ENCODE peak calls at places on chromosomes 6 and 20, in seven cellular contexts. N is lower lobe of right lung; O is naive thymus-derived CD8-positive, alpha-beta T cell; U is fibroblast of lung; W is SK-MEL-5; B is left lung; C is naive thymus-derived CD4-positive, alpha-beta T cell. A is an unnamed sample.

GRCh38 chr6:13914346-13914745 is 10.4 kb upstream of the RNF182 start:
- DNase-seq in B (no peak), C (no peak), N (no peak), O (no peak), U (peak; percentile 48), W (no peak), A (no peak)

GRCh38 chr6:143279385-143279784 is 171.1 kb downstream of the ADAT2 start:
- DNase-seq in W (peak; percentile 4), B (no peak), U (peak; percentile 15), O (no peak), N (no peak), C (no peak), A (peak; percentile 14)

GRCh38 chr20:63740070-63740500 is 509 bp downstream of the SLC2A4RG start:
- DNase-seq in N (peak; percentile 68), U (peak; percentile 37), W (no peak), C (peak; percentile 63), O (peak; percentile 79), B (no peak), A (peak; percentile 50)

GRCh38 chr6:107466062-107466461 is 6.7 kb upstream of the PDSS2 start:
- DNase-seq in C (no peak), U (no peak), O (no peak), N (no peak), W (no peak), B (no peak), A (no peak)

GRCh38 chr20:32365560-32365959 is 7.4 kb downstream of the ASXL1 start:
- DNase-seq in O (no peak), N (no peak), C (no peak), U (no peak), W (no peak), B (no peak), A (no peak)

GRCh38 chr20:33561981-33562601 is 72.2 kb downstream of the CBFA2T2 start:
- DNase-seq in U (peak; percentile 91), W (peak; percentile 55), B (peak; percentile 39), O (no peak), C (no peak), N (no peak), A (peak; percentile 85)

GRCh38 chr20:14445310-14445709 is 107.9 kb upstream of the FLRT3 start:
- DNase-seq in U (peak; percentile 72), N (no peak), O (no peak), W (no peak), B (no peak), C (no peak), A (peak; percentile 36)

GRCh38 chr6:169070506-169071176 is 183.0 kb downstream of the THBS2 start:
- DNase-seq in W (peak; percentile 96), N (no peak), U (peak; percentile 100), C (no peak), O (no peak), B (peak; percentile 80), A (peak; percentile 99)

GRCh38 chr6:40892223-40892622 is 146.8 kb downstream of the UNC5CL start:
- DNase-seq in O (no peak), U (no peak), B (no peak), N (no peak), C (no peak), W (no peak), A (no peak)

GRCh38 chr6:33014841-33015634 is 5.6 kb upstream of the HLA-DOA start:
- DNase-seq in U (peak; percentile 91), C (peak; percentile 75), B (no peak), W (peak; percentile 84), N (no peak), O (peak; percentile 82), A (peak; percentile 77)

GRCh38 chr6:36230376-36230775 is 33.8 kb downstream of the BRPF3 start:
- DNase-seq in W (no peak), U (no peak), N (no peak), O (no peak), C (no peak), B (no peak), A (no peak)

GRCh38 chr20:41654884-41655283 is 36.7 kb upstream of the CHD6 start:
- DNase-seq in W (no peak), N (no peak), B (no peak), C (no peak), U (peak; percentile 9), O (no peak), A (no peak)

GRCh38 chr6:28218312-28219248 is 6.5 kb upstream of the ZSCAN9 start:
- DNase-seq in W (peak; percentile 57), U (peak; percentile 64), N (peak; percentile 86), C (no peak), B (peak; percentile 68), O (no peak), A (peak; percentile 59)

GRCh38 chr6:88004707-88005106 is 42.9 kb upstream of the SPACA1 start:
- DNase-seq in N (peak; percentile 54), U (no peak), B (peak; percentile 49), O (no peak), C (no peak), W (no peak), A (no peak)

GRCh38 chr6:90414352-90414751 is 117.7 kb upstream of the BACH2 start:
- DNase-seq in O (no peak), W (no peak), B (no peak), U (no peak), N (no peak), C (no peak), A (no peak)

A was measured in fibroblast of gingiva.